ENCODE peak calls at places on chromosomes 12 and 14, in six cellular contexts. V is HCT116, L is hepatocyte, T is PC-3, U is astrocyte, Y is mammary epithelial cell. M is an unnamed sample.

GRCh38 chr14:90871605-90872233 is 55.5 kb upstream of the TTC7B start:
- DNase-seq in V (no peak), L (no peak), T (peak; percentile 76), U (peak; percentile 79), Y (peak; percentile 84), M (peak; percentile 49)

GRCh38 chr12:80837342-80837978 is 100.3 kb downstream of the LIN7A start:
- DNase-seq in V (peak; percentile 19), L (peak; percentile 62), T (peak; percentile 51), U (peak; percentile 61), Y (peak; percentile 24), M (peak; percentile 69)

GRCh38 chr12:32253154-32253795 is 146.1 kb upstream of the FGD4 start:
- DNase-seq in V (no peak), L (no peak), T (no peak), U (no peak), Y (no peak), M (no peak)

GRCh38 chr14:29503903-29504302 is 423.7 kb downstream of the PRKD1 start:
- DNase-seq in V (no peak), L (no peak), T (no peak), U (no peak), Y (no peak), M (no peak)

GRCh38 chr12:85007836-85008235 is 28.2 kb downstream of the TSPAN19 start:
- DNase-seq in V (no peak), L (no peak), T (peak; percentile 79), U (no peak), Y (peak; percentile 35), M (peak; percentile 82)

GRCh38 chr14:38199768-38200167 is 7.9 kb upstream of the SSTR1 start:
- DNase-seq in V (no peak), L (no peak), T (peak; percentile 59), U (no peak), Y (no peak), M (peak; percentile 68)

GRCh38 chr14:90728951-90729350 is 87.3 kb downstream of the TTC7B start:
- DNase-seq in V (no peak), L (no peak), T (no peak), U (no peak), Y (no peak), M (no peak)

GRCh38 chr12:68530965-68531364 is 79.7 kb upstream of the RAP1B start:
- DNase-seq in V (no peak), L (peak; percentile 30), T (peak; percentile 2), U (peak; percentile 85), Y (no peak), M (peak; percentile 66)

GRCh38 chr14:100664841-100665425 is 61.8 kb upstream of the DLK1 start:
- DNase-seq in V (no peak), L (peak; percentile 48), T (no peak), U (peak; percentile 45), Y (no peak), M (peak; percentile 85)

GRCh38 chr12:6330192-6330591 is 11.7 kb downstream of the TNFRSF1A start:
- DNase-seq in V (no peak), L (no peak), T (no peak), U (no peak), Y (no peak), M (no peak)

GRCh38 chr14:97697772-97698171 is 900.6 kb downstream of the VRK1 start:
- DNase-seq in V (no peak), L (no peak), T (no peak), U (no peak), Y (no peak), M (no peak)

GRCh38 chr14:105881021-105881930 is 354.9 kb downstream of the TMEM121 start:
- DNase-seq in V (no peak), L (no peak), T (no peak), U (no peak), Y (no peak), M (no peak)

GRCh38 chr12:57740656-57741412 is 2.3 kb upstream of the AGAP2 start:
- DNase-seq in V (no peak), L (no peak), T (no peak), U (no peak), Y (no peak), M (no peak)

GRCh38 chr12:8771072-8771471 is 51.3 kb upstream of the A2ML1 start:
- DNase-seq in V (no peak), L (no peak), T (no peak), U (no peak), Y (no peak), M (no peak)

GRCh38 chr12:97465012-97465345 is 2.4 kb downstream of the RMST start:
- DNase-seq in V (no peak), L (no peak), T (no peak), U (no peak), Y (no peak), M (no peak)

GRCh38 chr14:103870891-103871595 is 23.7 kb upstream of the PPP1R13B start:
- DNase-seq in V (no peak), L (no peak), T (no peak), U (no peak), Y (no peak), M (no peak)

GRCh38 chr12:54173066-54173726 is 15.6 kb downstream of the SMUG1 start:
- DNase-seq in V (no peak), L (peak; percentile 77), T (peak; percentile 58), U (no peak), Y (peak; percentile 39), M (peak; percentile 27)

GRCh38 chr12:111757361-111758119 is 9.2 kb upstream of the ALDH2 start:
- DNase-seq in V (no peak), L (no peak), T (no peak), U (peak; percentile 57), Y (peak; percentile 17), M (peak; percentile 70)

GRCh38 chr14:53152909-53153701 is at the start of gene DDHD1:
- DNase-seq in V (peak; percentile 48), L (peak; percentile 91), T (peak; percentile 67), U (peak; percentile 32), Y (peak; percentile 57), M (peak; percentile 69)

GRCh38 chr12:121805800-121806555 is 2.2 kb downstream of the SETD1B start:
- DNase-seq in V (no peak), L (no peak), T (peak; percentile 18), U (no peak), Y (peak; percentile 30), M (no peak)

GRCh38 chr12:31517994-31518393 is 72.9 kb downstream of the DENND5B start:
- DNase-seq in V (no peak), L (no peak), T (no peak), U (peak; percentile 26), Y (no peak), M (peak; percentile 36)

GRCh38 chr12:130167537-130167936 is 5.3 kb downstream of the FZD10 start:
- DNase-seq in V (no peak), L (no peak), T (no peak), U (no peak), Y (no peak), M (no peak)

GRCh38 chr12:130169924-130170323 is 7.7 kb downstream of the FZD10 start:
- DNase-seq in V (no peak), L (no peak), T (no peak), U (no peak), Y (no peak), M (no peak)

GRCh38 chr12:130164931-130165330 is 2.7 kb downstream of the FZD10 start:
- DNase-seq in V (no peak), L (no peak), T (no peak), U (no peak), Y (no peak), M (no peak)

GRCh38 chr12:130166306-130166705 is 4.0 kb downstream of the FZD10 start:
- DNase-seq in V (no peak), L (no peak), T (no peak), U (no peak), Y (no peak), M (no peak)

DNA sequence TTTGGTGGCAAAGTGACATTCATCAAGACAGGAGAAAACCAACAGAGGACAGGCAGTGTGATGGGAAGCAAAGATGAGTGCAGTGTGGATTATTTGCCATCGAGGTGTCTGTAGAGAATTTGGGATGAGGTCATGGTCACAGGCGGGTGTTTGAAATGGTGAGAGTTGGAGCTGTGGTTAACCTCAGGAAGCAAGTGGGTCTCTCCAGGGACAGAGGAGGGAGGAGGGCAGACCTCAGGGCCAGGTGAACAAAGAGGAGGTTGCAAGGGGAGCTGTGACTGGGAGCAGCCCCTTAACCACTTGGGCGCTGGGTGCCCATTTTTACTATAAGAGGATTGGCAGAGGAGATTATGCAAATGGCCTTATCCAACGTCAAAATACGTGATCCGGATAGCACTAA is 7.0 kb downstream of the FZD10 start:
- DNase-seq in V (no peak), L (no peak), T (no peak), U (no peak), Y (no peak), M (no peak)
- H3K4me3 ChIP-seq in V (no peak overlapping the region), L (no peak overlapping the region), T (no peak overlapping the region), U (no peak overlapping the region), Y (no peak overlapping the region), M (no peak overlapping the region)

DNA sequence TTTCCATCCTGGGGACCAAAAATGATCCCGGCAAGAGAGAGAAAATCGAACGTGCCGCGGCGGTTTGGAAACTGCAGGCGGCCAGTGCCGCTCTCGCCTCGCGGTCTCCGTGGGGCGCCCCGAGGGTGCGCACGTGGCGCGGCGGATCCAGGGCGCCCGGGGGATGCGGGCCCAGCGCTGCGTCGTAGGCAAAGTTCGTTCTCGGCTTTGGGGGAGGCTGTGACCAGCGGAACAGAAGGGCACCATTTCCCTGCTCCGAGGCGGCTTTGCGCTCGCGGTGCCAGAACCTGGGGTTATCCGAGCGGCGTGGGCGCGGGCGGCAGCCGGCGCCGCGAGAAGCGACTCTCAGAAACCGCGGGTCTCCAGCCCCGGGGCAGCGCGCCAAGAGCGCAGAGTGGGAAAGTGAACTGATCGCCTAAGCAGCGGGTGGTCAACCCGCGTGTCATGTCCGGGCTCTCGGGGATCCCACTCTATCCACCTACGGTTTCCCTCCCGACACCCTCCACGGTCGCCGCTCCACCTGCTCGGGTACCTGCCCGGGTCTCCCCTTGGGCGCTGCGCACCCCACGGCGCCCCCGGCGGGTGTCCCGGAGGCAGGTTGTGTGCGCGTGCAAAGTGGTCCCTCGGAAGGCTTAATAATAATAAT is 1.1 kb downstream of the ESRRB start:
- DNase-seq in V (no peak), L (no peak), T (no peak), U (no peak), Y (no peak), M (no peak)
- TF ChIP-seq EZH2 in V (no peak), L (peak; percentile 82), T (no peak), U (peak; percentile 84), Y (no peak), M (peak; percentile 82)

DNA sequence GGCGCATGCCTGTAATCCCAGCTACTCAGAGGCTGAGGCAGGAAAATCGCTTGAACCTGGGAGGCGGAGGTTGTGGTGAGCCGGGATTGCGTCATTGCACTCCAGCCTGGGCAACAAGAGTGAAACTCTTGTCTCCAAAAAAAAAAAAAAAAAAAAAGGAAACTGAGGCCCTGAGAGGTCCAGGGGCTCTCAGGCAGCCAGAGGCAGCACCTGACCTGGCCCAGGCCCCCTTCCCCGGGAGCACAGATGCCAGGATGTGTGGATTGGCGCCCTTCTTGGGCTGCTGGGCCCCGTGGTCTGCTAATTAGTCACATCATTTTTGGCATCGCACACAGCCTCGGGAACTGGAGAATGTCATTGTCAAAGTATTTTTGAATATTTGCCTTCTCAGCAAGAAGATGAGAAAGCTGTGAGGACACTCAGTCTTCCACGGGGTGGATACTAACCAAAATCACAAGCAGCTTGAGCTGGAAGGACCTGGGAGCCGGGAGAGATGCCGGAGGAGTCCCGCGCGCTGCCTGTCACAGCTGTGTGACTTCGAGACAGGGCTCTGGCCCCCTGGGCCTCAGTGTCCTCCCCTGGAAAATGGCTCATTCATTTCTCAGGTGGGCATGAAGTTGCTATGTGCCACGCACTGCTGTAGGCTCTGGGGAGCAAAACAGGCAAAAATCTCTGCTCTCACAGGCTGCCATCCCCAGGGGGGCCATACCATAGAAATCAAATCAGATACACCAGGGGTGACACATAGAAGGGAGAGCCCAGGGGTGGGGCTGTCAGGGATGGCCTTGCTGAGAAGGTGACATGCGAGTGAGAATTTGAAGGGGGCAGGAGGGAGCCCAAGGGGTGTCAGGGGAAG is 12.5 kb upstream of the RCOR1 start:
- DNase-seq in V (no peak), L (peak; percentile 39), T (peak; percentile 81), U (peak; percentile 65), Y (peak; percentile 69), M (peak; percentile 74)
- H3K4me3 ChIP-seq in V (no peak overlapping the region), L (no peak overlapping the region), T (no peak overlapping the region), U (no peak overlapping the region), Y (no peak overlapping the region), M (no peak overlapping the region)

GRCh38 chr14:95875831-95876768 is 532 bp upstream of the TUNAR start:
- DNase-seq in V (no peak), L (no peak), T (no peak), U (no peak), Y (no peak), M (no peak)
- TF ChIP-seq EZH2 in V (no peak), L (peak; percentile 42), T (no peak), U (no peak), Y (no peak), M (no peak)

M was measured in fibroblast of lung.